ENCODE peak calls at places on chromosomes 2 and 18, in six cellular contexts. One of them, this sample, is unnamed. For H3K4me1 and H3K27me3, the result is how much of the 10 kb centered on the place peaks cover.

GRCh38 chr18:907880-908512 is 3.3 kb downstream of the ADCYAP1 start:
- DNase-seq in fibroblast of lung: no peak
- DNase-seq in foreskin keratinocyte: no peak
- DNase-seq in upper lobe of right lung: no peak
- DNase-seq in endothelial cell of umbilical vein: no peak
- DNase-seq in CD8-positive, alpha-beta memory T cell: no peak
- DNase-seq in this sample: no peak

GRCh38 chr2:42838133-42838532 is 45.8 kb upstream of the HAAO start:
- DNase-seq in upper lobe of right lung: peak
- DNase-seq in endothelial cell of umbilical vein: no peak
- DNase-seq in fibroblast of lung: no peak
- DNase-seq in CD8-positive, alpha-beta memory T cell: no peak
- DNase-seq in foreskin keratinocyte: no peak
- DNase-seq in this sample: no peak

GRCh38 chr18:50748243-50749229 is 71.3 kb downstream of the MRO start:
- DNase-seq in CD8-positive, alpha-beta memory T cell: no peak
- DNase-seq in foreskin keratinocyte: no peak
- DNase-seq in fibroblast of lung: no peak
- DNase-seq in endothelial cell of umbilical vein: no peak
- DNase-seq in upper lobe of right lung: no peak
- DNase-seq in this sample: no peak

GRCh38 chr2:8496617-8497016 is 185.2 kb upstream of the ID2 start:
- DNase-seq in endothelial cell of umbilical vein: no peak
- DNase-seq in fibroblast of lung: no peak
- DNase-seq in foreskin keratinocyte: no peak
- DNase-seq in CD8-positive, alpha-beta memory T cell: no peak
- DNase-seq in upper lobe of right lung: no peak
- DNase-seq in this sample: no peak

GRCh38 chr18:72828601-72829000 is 39.2 kb downstream of the NETO1 start:
- DNase-seq in fibroblast of lung: no peak
- DNase-seq in CD8-positive, alpha-beta memory T cell: no peak
- DNase-seq in upper lobe of right lung: no peak
- DNase-seq in foreskin keratinocyte: no peak
- DNase-seq in endothelial cell of umbilical vein: no peak
- DNase-seq in this sample: no peak

GRCh38 chr2:135299165-135299564 is 231.9 kb downstream of the ZRANB3 start:
- DNase-seq in upper lobe of right lung: no peak
- DNase-seq in CD8-positive, alpha-beta memory T cell: no peak
- DNase-seq in endothelial cell of umbilical vein: no peak
- DNase-seq in fibroblast of lung: no peak
- DNase-seq in foreskin keratinocyte: no peak
- DNase-seq in this sample: no peak

GRCh38 chr18:29154758-29155725 is 978.1 kb upstream of the CDH2 start:
- DNase-seq in endothelial cell of umbilical vein: peak
- DNase-seq in upper lobe of right lung: no peak
- DNase-seq in foreskin keratinocyte: peak
- DNase-seq in fibroblast of lung: peak
- DNase-seq in CD8-positive, alpha-beta memory T cell: no peak
- DNase-seq in this sample: no peak

GRCh38 chr2:233331536-233331935 is 22.8 kb upstream of the DGKD start:
- DNase-seq in fibroblast of lung: no peak
- DNase-seq in upper lobe of right lung: peak
- DNase-seq in endothelial cell of umbilical vein: no peak
- DNase-seq in CD8-positive, alpha-beta memory T cell: peak
- DNase-seq in foreskin keratinocyte: no peak
- DNase-seq in this sample: no peak

GRCh38 chr2:201956361-201956760 is 77.3 kb upstream of the FZD7 start:
- DNase-seq in fibroblast of lung: no peak
- DNase-seq in foreskin keratinocyte: no peak
- DNase-seq in CD8-positive, alpha-beta memory T cell: no peak
- DNase-seq in upper lobe of right lung: no peak
- DNase-seq in endothelial cell of umbilical vein: no peak
- DNase-seq in this sample: no peak

GRCh38 chr2:20418519-20418918 is 28.4 kb upstream of the RHOB start:
- DNase-seq in endothelial cell of umbilical vein: no peak
- DNase-seq in upper lobe of right lung: no peak
- DNase-seq in CD8-positive, alpha-beta memory T cell: no peak
- DNase-seq in foreskin keratinocyte: no peak
- DNase-seq in fibroblast of lung: no peak
- DNase-seq in this sample: no peak

GRCh38 chr2:187453078-187453641 is 5.1 kb upstream of the CALCRL start:
- DNase-seq in foreskin keratinocyte: no peak
- DNase-seq in fibroblast of lung: peak
- DNase-seq in upper lobe of right lung: no peak
- DNase-seq in endothelial cell of umbilical vein: peak
- DNase-seq in CD8-positive, alpha-beta memory T cell: no peak
- DNase-seq in this sample: no peak

GRCh38 chr2:43724728-43725526 is 48.7 kb upstream of the C1GALT1C1L start:
- DNase-seq in fibroblast of lung: no peak
- DNase-seq in CD8-positive, alpha-beta memory T cell: no peak
- DNase-seq in endothelial cell of umbilical vein: no peak
- DNase-seq in upper lobe of right lung: no peak
- DNase-seq in foreskin keratinocyte: no peak
- DNase-seq in this sample: no peak

GRCh38 chr2:177396630-177397460 is 4.3 kb downstream of the AGPS start:
- DNase-seq in upper lobe of right lung: no peak
- DNase-seq in endothelial cell of umbilical vein: peak
- DNase-seq in foreskin keratinocyte: no peak
- DNase-seq in CD8-positive, alpha-beta memory T cell: no peak
- DNase-seq in fibroblast of lung: peak
- DNase-seq in this sample: no peak

GRCh38 chr2:45778720-45779171 is 127.3 kb downstream of the PRKCE start:
- DNase-seq in fibroblast of lung: peak
- DNase-seq in CD8-positive, alpha-beta memory T cell: peak
- DNase-seq in upper lobe of right lung: no peak
- DNase-seq in foreskin keratinocyte: no peak
- DNase-seq in endothelial cell of umbilical vein: peak
- DNase-seq in this sample: no peak

GRCh38 chr18:3924455-3924854 is 474.5 kb downstream of the TGIF1 start:
- DNase-seq in endothelial cell of umbilical vein: no peak
- DNase-seq in fibroblast of lung: no peak
- DNase-seq in foreskin keratinocyte: no peak
- DNase-seq in upper lobe of right lung: no peak
- DNase-seq in CD8-positive, alpha-beta memory T cell: no peak
- DNase-seq in this sample: no peak

GRCh38 chr2:85737481-85737880 is 16.3 kb upstream of the ATOH8 start:
- DNase-seq in CD8-positive, alpha-beta memory T cell: no peak
- DNase-seq in fibroblast of lung: peak
- DNase-seq in upper lobe of right lung: peak
- DNase-seq in foreskin keratinocyte: peak
- DNase-seq in endothelial cell of umbilical vein: no peak
- DNase-seq in this sample: peak

GRCh38 chr2:18473241-18473841 is 87.1 kb downstream of the RDH14 start:
- DNase-seq in CD8-positive, alpha-beta memory T cell: no peak
- DNase-seq in endothelial cell of umbilical vein: no peak
- DNase-seq in foreskin keratinocyte: no peak
- DNase-seq in fibroblast of lung: peak
- DNase-seq in upper lobe of right lung: no peak
- DNase-seq in this sample: no peak

GRCh38 chr2:54524236-54524991 is 68.3 kb downstream of the SPTBN1 start:
- DNase-seq in upper lobe of right lung: no peak
- DNase-seq in endothelial cell of umbilical vein: peak
- DNase-seq in CD8-positive, alpha-beta memory T cell: no peak
- DNase-seq in foreskin keratinocyte: peak
- DNase-seq in fibroblast of lung: peak
- DNase-seq in this sample: no peak

GRCh38 chr2:192197387-192197786 is 2.7 kb upstream of the TMEFF2 start:
- DNase-seq in upper lobe of right lung: no peak
- DNase-seq in endothelial cell of umbilical vein: peak
- DNase-seq in foreskin keratinocyte: no peak
- DNase-seq in CD8-positive, alpha-beta memory T cell: no peak
- DNase-seq in fibroblast of lung: peak
- DNase-seq in this sample: no peak

GRCh38 chr2:234251326-234252271 is 201.1 kb downstream of the SPP2 start:
- DNase-seq in fibroblast of lung: peak
- DNase-seq in endothelial cell of umbilical vein: peak
- DNase-seq in CD8-positive, alpha-beta memory T cell: no peak
- DNase-seq in foreskin keratinocyte: peak
- DNase-seq in upper lobe of right lung: no peak
- DNase-seq in this sample: no peak

GRCh38 chr2:21519821-21520220 is 396.1 kb downstream of the TDRD15 start:
- DNase-seq in endothelial cell of umbilical vein: no peak
- DNase-seq in fibroblast of lung: no peak
- DNase-seq in CD8-positive, alpha-beta memory T cell: no peak
- DNase-seq in foreskin keratinocyte: no peak
- DNase-seq in upper lobe of right lung: no peak
- DNase-seq in this sample: no peak

GRCh38 chr2:144776766-144777165 is 256.8 kb upstream of the ZEB2 start:
- DNase-seq in fibroblast of lung: peak
- DNase-seq in foreskin keratinocyte: no peak
- DNase-seq in CD8-positive, alpha-beta memory T cell: no peak
- DNase-seq in upper lobe of right lung: no peak
- DNase-seq in endothelial cell of umbilical vein: no peak
- DNase-seq in this sample: no peak

GRCh38 chr18:57698571-57699276 is 77.1 kb upstream of the NARS1 start:
- DNase-seq in endothelial cell of umbilical vein: no peak
- DNase-seq in fibroblast of lung: peak
- DNase-seq in foreskin keratinocyte: no peak
- DNase-seq in CD8-positive, alpha-beta memory T cell: no peak
- DNase-seq in upper lobe of right lung: no peak
- DNase-seq in this sample: no peak

GRCh38 chr2:12918841-12919445 is 202.2 kb downstream of the TRIB2 start:
- DNase-seq in endothelial cell of umbilical vein: no peak
- DNase-seq in foreskin keratinocyte: no peak
- DNase-seq in CD8-positive, alpha-beta memory T cell: no peak
- DNase-seq in fibroblast of lung: peak
- DNase-seq in upper lobe of right lung: peak
- DNase-seq in this sample: peak

GRCh38 chr18:25467226-25468065 is 115.5 kb upstream of the ZNF521 start:
- DNase-seq in upper lobe of right lung: no peak
- DNase-seq in endothelial cell of umbilical vein: no peak
- DNase-seq in CD8-positive, alpha-beta memory T cell: no peak
- DNase-seq in foreskin keratinocyte: no peak
- DNase-seq in fibroblast of lung: peak
- DNase-seq in this sample: peak

GRCh38 chr2:231732604-231733003 is 24.3 kb downstream of the PTMA start:
- DNase-seq in upper lobe of right lung: no peak
- DNase-seq in endothelial cell of umbilical vein: no peak
- DNase-seq in foreskin keratinocyte: no peak
- DNase-seq in CD8-positive, alpha-beta memory T cell: no peak
- DNase-seq in fibroblast of lung: no peak
- DNase-seq in this sample: no peak
- H3K4me1 ChIP-seq in upper lobe of right lung: under half
- H3K4me1 ChIP-seq in endothelial cell of umbilical vein: under half
- H3K4me1 ChIP-seq in foreskin keratinocyte: under half
- H3K4me1 ChIP-seq in CD8-positive, alpha-beta memory T cell: under half
- H3K4me1 ChIP-seq in fibroblast of lung: under half
- H3K4me1 ChIP-seq in this sample: under half

GRCh38 chr2:238689871-238690672 is 157.8 kb upstream of the TWIST2 start:
- DNase-seq in upper lobe of right lung: no peak
- DNase-seq in CD8-positive, alpha-beta memory T cell: no peak
- DNase-seq in foreskin keratinocyte: no peak
- DNase-seq in fibroblast of lung: no peak
- DNase-seq in endothelial cell of umbilical vein: no peak
- DNase-seq in this sample: peak

GRCh38 chr2:238689331-238689730 is 158.6 kb upstream of the TWIST2 start:
- DNase-seq in CD8-positive, alpha-beta memory T cell: no peak
- DNase-seq in endothelial cell of umbilical vein: no peak
- DNase-seq in upper lobe of right lung: no peak
- DNase-seq in foreskin keratinocyte: no peak
- DNase-seq in fibroblast of lung: no peak
- DNase-seq in this sample: no peak

GRCh38 chr2:238686223-238686622 is 161.7 kb upstream of the TWIST2 start:
- DNase-seq in foreskin keratinocyte: no peak
- DNase-seq in fibroblast of lung: no peak
- DNase-seq in CD8-positive, alpha-beta memory T cell: no peak
- DNase-seq in upper lobe of right lung: no peak
- DNase-seq in endothelial cell of umbilical vein: no peak
- DNase-seq in this sample: no peak

GRCh38 chr2:238690673-238690965 is 157.3 kb upstream of the TWIST2 start:
- DNase-seq in CD8-positive, alpha-beta memory T cell: no peak
- DNase-seq in fibroblast of lung: no peak
- DNase-seq in upper lobe of right lung: no peak
- DNase-seq in endothelial cell of umbilical vein: no peak
- DNase-seq in foreskin keratinocyte: no peak
- DNase-seq in this sample: peak

GRCh38 chr2:238688197-238689153 is 159.4 kb upstream of the TWIST2 start:
- DNase-seq in endothelial cell of umbilical vein: no peak
- DNase-seq in CD8-positive, alpha-beta memory T cell: no peak
- DNase-seq in upper lobe of right lung: no peak
- DNase-seq in foreskin keratinocyte: no peak
- DNase-seq in fibroblast of lung: no peak
- DNase-seq in this sample: no peak
- H3K27ac ChIP-seq in endothelial cell of umbilical vein: no peak
- H3K27ac ChIP-seq in CD8-positive, alpha-beta memory T cell: no peak
- H3K27ac ChIP-seq in upper lobe of right lung: no peak
- H3K27ac ChIP-seq in foreskin keratinocyte: no peak
- H3K27ac ChIP-seq in fibroblast of lung: no peak
- H3K27ac ChIP-seq in this sample: no peak

GRCh38 chr2:229486673-229487072 is 215.6 kb upstream of the PID1 start:
- DNase-seq in fibroblast of lung: no peak
- DNase-seq in endothelial cell of umbilical vein: no peak
- DNase-seq in upper lobe of right lung: no peak
- DNase-seq in foreskin keratinocyte: no peak
- DNase-seq in CD8-positive, alpha-beta memory T cell: no peak
- DNase-seq in this sample: no peak

GRCh38 chr2:229489016-229489415 is 217.9 kb upstream of the PID1 start:
- DNase-seq in CD8-positive, alpha-beta memory T cell: no peak
- DNase-seq in endothelial cell of umbilical vein: no peak
- DNase-seq in upper lobe of right lung: no peak
- DNase-seq in fibroblast of lung: peak
- DNase-seq in foreskin keratinocyte: no peak
- DNase-seq in this sample: no peak

GRCh38 chr2:229490167-229490566 is 219.1 kb upstream of the PID1 start:
- DNase-seq in upper lobe of right lung: no peak
- DNase-seq in fibroblast of lung: no peak
- DNase-seq in CD8-positive, alpha-beta memory T cell: no peak
- DNase-seq in endothelial cell of umbilical vein: no peak
- DNase-seq in foreskin keratinocyte: no peak
- DNase-seq in this sample: no peak

GRCh38 chr2:229485782-229486181 is 214.7 kb upstream of the PID1 start:
- DNase-seq in fibroblast of lung: no peak
- DNase-seq in upper lobe of right lung: no peak
- DNase-seq in endothelial cell of umbilical vein: no peak
- DNase-seq in CD8-positive, alpha-beta memory T cell: no peak
- DNase-seq in foreskin keratinocyte: no peak
- DNase-seq in this sample: no peak

DNA sequence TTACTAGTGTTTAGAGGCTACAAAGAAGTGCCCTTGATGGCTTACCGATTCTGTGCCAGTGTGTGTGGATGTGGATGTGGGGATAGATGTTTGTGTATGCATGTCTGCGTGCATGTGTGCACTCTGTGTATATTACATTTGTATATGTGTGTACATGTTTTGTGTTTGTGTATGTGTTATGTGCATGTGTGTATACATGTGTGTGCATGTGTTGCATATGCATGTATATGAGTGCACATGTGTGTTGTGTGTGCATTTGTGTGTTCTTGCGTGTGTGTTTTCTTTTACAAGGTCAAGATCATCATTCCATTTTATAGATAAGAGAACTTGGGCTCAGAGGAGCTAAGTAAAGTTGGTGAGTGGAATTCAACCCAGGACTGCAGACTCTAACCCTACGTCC is 217.1 kb upstream of the PID1 start:
- DNase-seq in fibroblast of lung: no peak
- DNase-seq in endothelial cell of umbilical vein: no peak
- DNase-seq in CD8-positive, alpha-beta memory T cell: no peak
- DNase-seq in upper lobe of right lung: no peak
- DNase-seq in foreskin keratinocyte: no peak
- DNase-seq in this sample: no peak
- H3K27me3 ChIP-seq in fibroblast of lung: under half
- H3K27me3 ChIP-seq in endothelial cell of umbilical vein: under half
- H3K27me3 ChIP-seq in CD8-positive, alpha-beta memory T cell: under half
- H3K27me3 ChIP-seq in upper lobe of right lung: under half
- H3K27me3 ChIP-seq in foreskin keratinocyte: under half
- H3K27me3 ChIP-seq in this sample: under half

GRCh38 chr2:217953011-217953481 is 49.7 kb downstream of the TNS1 start:
- DNase-seq in fibroblast of lung: peak
- DNase-seq in endothelial cell of umbilical vein: no peak
- DNase-seq in foreskin keratinocyte: no peak
- DNase-seq in CD8-positive, alpha-beta memory T cell: no peak
- DNase-seq in upper lobe of right lung: peak
- DNase-seq in this sample: no peak
- H3K4me1 ChIP-seq in fibroblast of lung: under half
- H3K4me1 ChIP-seq in endothelial cell of umbilical vein: under half
- H3K4me1 ChIP-seq in foreskin keratinocyte: under half
- H3K4me1 ChIP-seq in CD8-positive, alpha-beta memory T cell: under half
- H3K4me1 ChIP-seq in upper lobe of right lung: half or more
- H3K4me1 ChIP-seq in this sample: under half